ENCODE peak calls at places on chromosomes 4 and X, in seven cellular contexts. K is suprapubic skin, F is upper lobe of left lung, Y is fibroblast of lung, Q is foreskin fibroblast, T is upper lobe of right lung, D is Peyer's patch. C is an unnamed sample.

GRCh38 chr4:28772066-28772465 is 1911.4 kb downstream of the STIM2 start:
- DNase-seq in K (no peak), F (no peak), Y (peak), Q (peak), T (no peak), D (no peak), C (peak)

GRCh38 chrX:42975906-42976305 is 197.9 kb upstream of the PPP1R2C start:
- DNase-seq in K (no peak), F (no peak), Y (no peak), Q (no peak), T (no peak), D (no peak), C (no peak)

GRCh38 chr4:123699823-123700822 is 303.5 kb downstream of the SPRY1 start:
- DNase-seq in K (no peak), F (no peak), Y (peak), Q (peak), T (no peak), D (no peak), C (peak)

GRCh38 chr4:8316251-8316771 is 46.8 kb downstream of the HTRA3 start:
- DNase-seq in K (peak), F (no peak), Y (no peak), Q (no peak), T (peak), D (no peak), C (no peak)

GRCh38 chr4:54976682-54977081 is 148.7 kb downstream of the KDR start:
- DNase-seq in K (no peak), F (no peak), Y (no peak), Q (no peak), T (no peak), D (no peak), C (no peak)

GRCh38 chrX:113959912-113960626 is 623.8 kb upstream of the HTR2C start:
- DNase-seq in K (no peak), F (no peak), Y (no peak), Q (no peak), T (no peak), D (no peak), C (no peak)

GRCh38 chr4:48698029-48698901 is 81.8 kb downstream of the FRYL start:
- DNase-seq in K (peak), F (no peak), Y (peak), Q (peak), T (no peak), D (no peak), C (peak)

GRCh38 chrX:68498508-68499379 is at the start of gene YIPF6:
- DNase-seq in K (peak), F (peak), Y (peak), Q (peak), T (peak), D (peak), C (no peak)

GRCh38 chrX:71224969-71225368 is 1.9 kb downstream of the GJB1 start:
- DNase-seq in K (no peak), F (no peak), Y (no peak), Q (no peak), T (no peak), D (no peak), C (no peak)

GRCh38 chrX:111170017-111170416 is 74.0 kb downstream of the PAK3 start:
- DNase-seq in K (no peak), F (no peak), Y (peak), Q (no peak), T (no peak), D (no peak), C (no peak)

GRCh38 chr4:76539979-76540378 is 105.0 kb downstream of the SHROOM3 start:
- DNase-seq in K (no peak), F (no peak), Y (no peak), Q (no peak), T (no peak), D (no peak), C (peak)

GRCh38 chr4:58166496-58166895 is 1056.3 kb upstream of the IGFBP7 start:
- DNase-seq in K (no peak), F (no peak), Y (no peak), Q (no peak), T (no peak), D (no peak), C (no peak)

GRCh38 chr4:40255722-40256281 is 59.0 kb downstream of the RHOH start:
- DNase-seq in K (no peak), F (no peak), Y (peak), Q (peak), T (no peak), D (no peak), C (peak)

GRCh38 chr4:99885063-99885664 is 9.1 kb downstream of the LAMTOR3 start:
- DNase-seq in K (no peak), F (no peak), Y (peak), Q (no peak), T (no peak), D (no peak), C (no peak)

GRCh38 chr4:70734168-70734954 is 12.6 kb downstream of the RUFY3 start:
- DNase-seq in K (no peak), F (no peak), Y (peak), Q (peak), T (no peak), D (peak), C (no peak)

GRCh38 chr4:48651869-48652447 is 128.1 kb downstream of the FRYL start:
- DNase-seq in K (no peak), F (no peak), Y (no peak), Q (peak), T (no peak), D (no peak), C (peak)

GRCh38 chr4:186727977-186728519 is 4.4 kb upstream of the FAT1 start:
- DNase-seq in K (no peak), F (no peak), Y (peak), Q (no peak), T (no peak), D (no peak), C (no peak)

GRCh38 chr4:100842856-100843255 is 325.0 kb upstream of the EMCN start:
- DNase-seq in K (no peak), F (no peak), Y (no peak), Q (no peak), T (no peak), D (no peak), C (no peak)

GRCh38 chr4:139535852-139536234 is 20.2 kb downstream of the SETD7 start:
- DNase-seq in K (no peak), F (no peak), Y (peak), Q (no peak), T (no peak), D (no peak), C (no peak)

GRCh38 chr4:108561086-108561485 is 59.3 kb upstream of the RPL34 start:
- DNase-seq in K (no peak), F (no peak), Y (no peak), Q (no peak), T (no peak), D (no peak), C (no peak)

GRCh38 chrX:133819546-133819945 is 165.8 kb downstream of the GPC3 start:
- DNase-seq in K (no peak), F (no peak), Y (no peak), Q (no peak), T (no peak), D (no peak), C (no peak)

GRCh38 chr4:133148690-133149363 is at the start of gene PCDH10:
- DNase-seq in K (peak), F (peak), Y (peak), Q (peak), T (peak), D (no peak), C (peak)

GRCh38 chr4:32025840-32026459 is 1305.8 kb downstream of the PCDH7 start:
- DNase-seq in K (no peak), F (no peak), Y (peak), Q (peak), T (no peak), D (no peak), C (no peak)

GRCh38 chrX:39859991-39860861 is 237.5 kb downstream of the BCOR start:
- DNase-seq in K (no peak), F (no peak), Y (peak), Q (no peak), T (no peak), D (peak), C (no peak)

GRCh38 chrX:52355108-52355507 is 13.7 kb upstream of the XAGE2 start:
- DNase-seq in K (no peak), F (no peak), Y (no peak), Q (no peak), T (no peak), D (no peak), C (no peak)

GRCh38 chr4:1192493-1193205 is 20.3 kb upstream of the SPON2 start:
- DNase-seq in K (peak), F (peak), Y (no peak), Q (no peak), T (peak), D (peak), C (no peak)

GRCh38 chrX:40095588-40096394 is 2.0 kb downstream of the BCOR start:
- DNase-seq in K (no peak), F (peak), Y (no peak), Q (no peak), T (peak), D (peak), C (no peak)

GRCh38 chrX:38982370-38982769 is 181.1 kb downstream of the MID1IP1 start:
- DNase-seq in K (no peak), F (no peak), Y (no peak), Q (no peak), T (no peak), D (no peak), C (no peak)

DNA sequence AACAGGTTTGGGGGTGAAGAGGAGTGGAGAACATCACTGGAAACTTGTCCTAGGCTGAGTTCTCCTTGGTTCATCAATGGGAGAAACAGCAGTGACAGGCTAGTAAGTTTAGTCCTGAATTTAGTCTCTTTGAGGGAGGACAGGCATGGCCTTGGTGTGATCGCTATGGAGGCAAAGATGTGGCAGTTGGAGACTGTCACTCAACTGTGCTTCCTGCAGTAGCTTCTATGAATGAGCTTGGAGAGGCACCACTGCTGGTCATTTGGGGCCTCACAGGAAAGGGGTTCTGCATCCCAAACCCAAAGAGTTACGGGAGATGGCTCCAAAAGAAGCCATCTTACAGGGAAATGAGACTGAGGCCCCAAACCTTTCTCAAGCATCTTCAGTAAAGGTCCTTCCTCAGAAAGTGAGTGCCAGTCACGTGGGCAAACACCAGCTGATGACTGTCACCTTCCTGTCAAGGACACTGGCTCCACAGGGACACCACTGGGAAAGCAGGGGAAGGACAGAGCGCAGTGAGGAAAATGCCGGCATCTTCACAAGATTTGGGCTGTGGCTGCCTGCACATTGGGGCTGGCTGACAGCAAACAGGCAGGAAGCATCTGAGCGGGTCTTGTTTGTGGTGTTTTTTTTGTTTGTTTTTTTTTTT is 7.2 kb downstream of the MRFAP1 start:
- DNase-seq in K (no peak), F (no peak), Y (no peak), Q (no peak), T (no peak), D (no peak), C (no peak)
- TF ChIP-seq CTCF in K (no peak), F (no peak), Y (no peak), Q (no peak), T (no peak), D (no peak), C (no peak)

DNA sequence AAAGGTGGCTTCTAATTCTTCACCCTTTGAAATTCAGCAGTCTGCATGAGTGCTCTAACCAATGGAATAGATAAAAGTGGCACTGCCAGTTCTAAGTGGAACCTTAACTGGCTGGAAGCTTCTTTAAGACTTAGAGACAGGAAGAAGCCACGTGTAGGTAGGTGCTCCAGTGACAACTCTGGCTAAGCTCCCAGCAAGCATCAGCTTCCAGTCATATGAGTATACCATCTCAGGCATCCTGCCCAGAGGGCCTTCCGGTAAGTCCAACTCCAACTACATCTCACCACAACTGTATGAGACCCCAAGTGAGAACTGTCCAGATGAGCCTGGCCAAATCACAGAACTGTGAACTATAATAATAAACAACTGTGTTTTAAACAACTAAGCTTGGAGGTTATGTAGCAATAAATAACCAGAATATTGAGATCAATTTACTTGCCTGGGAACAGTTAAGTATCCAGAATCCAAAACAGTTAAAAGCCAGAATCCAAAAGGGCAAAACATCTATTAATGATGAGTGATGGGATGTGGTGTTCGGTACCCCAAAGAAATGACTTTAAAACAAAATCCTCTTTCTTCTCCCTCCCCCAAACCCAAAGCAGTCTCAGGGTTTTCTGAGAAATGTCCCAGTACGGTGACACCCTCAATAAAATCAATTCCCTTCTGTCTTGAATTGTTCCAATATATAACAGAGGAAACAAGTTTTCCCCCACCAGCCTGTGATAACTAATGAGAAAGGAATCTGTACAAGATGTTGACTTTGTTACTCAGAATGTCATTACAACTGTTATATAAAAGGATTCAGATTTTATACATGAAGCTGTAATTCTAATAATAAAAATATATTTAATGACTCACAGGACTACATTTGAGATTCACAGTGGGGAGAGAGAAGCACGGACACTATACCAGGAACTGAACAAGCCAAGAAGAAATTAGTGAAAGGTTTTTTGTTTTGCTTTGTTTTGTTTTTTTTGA is 4.2 kb downstream of the TSPAN5 start:
- DNase-seq in K (no peak), F (no peak), Y (peak), Q (peak), T (no peak), D (no peak), C (peak)
- H3K4me3 ChIP-seq in K (no peak), F (no peak), Y (no peak), Q (peak), T (no peak), D (no peak), C (peak)

GRCh38 chr4:143252478-143252877 is 67.8 kb downstream of the USP38 start:
- DNase-seq in K (no peak), F (no peak), Y (no peak), Q (no peak), T (no peak), D (no peak), C (no peak)

GRCh38 chr4:143256456-143256855 is 71.7 kb downstream of the USP38 start:
- DNase-seq in K (no peak), F (no peak), Y (no peak), Q (no peak), T (no peak), D (no peak), C (no peak)

GRCh38 chr4:143253156-143253555 is 68.4 kb downstream of the USP38 start:
- DNase-seq in K (no peak), F (no peak), Y (no peak), Q (no peak), T (no peak), D (no peak), C (no peak)

GRCh38 chr4:143251781-143252180 is 67.1 kb downstream of the USP38 start:
- DNase-seq in K (no peak), F (no peak), Y (peak), Q (no peak), T (no peak), D (no peak), C (no peak)

DNA sequence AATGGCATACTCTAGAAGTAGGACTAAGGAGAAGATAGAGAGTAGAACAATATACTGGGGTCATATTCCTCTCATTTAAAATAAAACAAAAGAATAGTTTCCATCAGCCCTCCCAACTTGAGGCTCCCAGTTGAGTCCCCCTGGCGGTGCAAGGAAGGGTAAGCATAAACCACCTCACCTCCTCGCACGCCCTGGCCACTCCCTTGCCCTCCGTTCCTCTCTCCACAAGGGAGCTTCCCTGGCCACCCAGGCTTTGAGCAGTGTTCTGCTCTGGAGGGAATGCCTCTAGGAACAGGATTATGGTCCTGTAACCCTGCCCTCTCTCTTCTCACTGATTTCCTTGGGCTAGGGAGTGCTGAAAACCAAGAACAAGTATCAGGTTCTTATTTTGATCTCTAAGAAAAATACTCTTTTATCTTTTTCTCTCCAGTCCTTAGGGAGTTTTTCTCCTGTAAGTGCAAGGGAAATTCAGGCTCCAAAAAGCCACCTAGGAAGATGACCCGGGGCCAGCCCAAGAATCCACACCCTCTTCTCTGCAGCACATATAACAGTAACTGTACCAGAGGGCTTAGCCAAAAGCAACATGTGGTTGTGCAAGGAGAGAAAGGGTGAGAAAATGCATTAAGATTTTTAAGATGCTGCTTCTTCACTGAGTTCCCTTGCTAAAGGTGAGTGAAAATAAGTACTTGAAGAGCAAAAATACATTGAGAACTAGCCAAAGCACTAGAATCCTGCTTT is 69.9 kb downstream of the USP38 start:
- DNase-seq in K (no peak), F (no peak), Y (no peak), Q (no peak), T (no peak), D (no peak), C (no peak)
- TF ChIP-seq CTCF in K (no peak), F (no peak), Y (no peak), Q (no peak), T (no peak), D (no peak), C (no peak)

DNA sequence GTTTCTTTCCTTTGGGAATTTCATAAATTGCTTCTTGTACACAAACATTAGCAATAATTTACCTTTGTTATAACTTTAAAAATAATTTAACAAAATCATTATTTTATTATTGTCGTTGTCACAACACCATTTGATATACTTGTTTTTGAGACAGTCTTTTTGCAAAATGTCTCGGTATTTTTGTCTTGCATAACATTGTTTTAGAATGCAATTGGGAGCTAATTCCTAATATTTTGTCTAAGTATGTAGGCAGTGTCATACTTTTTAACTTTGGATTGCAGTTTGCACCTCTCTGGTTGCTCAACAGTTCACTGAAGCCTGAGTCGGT is 340 bp upstream of the CFAP299 start:
- DNase-seq in K (no peak), F (no peak), Y (no peak), Q (no peak), T (no peak), D (no peak), C (no peak)
- H3K4me3 ChIP-seq in K (peak), F (peak), Y (peak), Q (peak), T (peak), D (peak), C (peak)

DNA sequence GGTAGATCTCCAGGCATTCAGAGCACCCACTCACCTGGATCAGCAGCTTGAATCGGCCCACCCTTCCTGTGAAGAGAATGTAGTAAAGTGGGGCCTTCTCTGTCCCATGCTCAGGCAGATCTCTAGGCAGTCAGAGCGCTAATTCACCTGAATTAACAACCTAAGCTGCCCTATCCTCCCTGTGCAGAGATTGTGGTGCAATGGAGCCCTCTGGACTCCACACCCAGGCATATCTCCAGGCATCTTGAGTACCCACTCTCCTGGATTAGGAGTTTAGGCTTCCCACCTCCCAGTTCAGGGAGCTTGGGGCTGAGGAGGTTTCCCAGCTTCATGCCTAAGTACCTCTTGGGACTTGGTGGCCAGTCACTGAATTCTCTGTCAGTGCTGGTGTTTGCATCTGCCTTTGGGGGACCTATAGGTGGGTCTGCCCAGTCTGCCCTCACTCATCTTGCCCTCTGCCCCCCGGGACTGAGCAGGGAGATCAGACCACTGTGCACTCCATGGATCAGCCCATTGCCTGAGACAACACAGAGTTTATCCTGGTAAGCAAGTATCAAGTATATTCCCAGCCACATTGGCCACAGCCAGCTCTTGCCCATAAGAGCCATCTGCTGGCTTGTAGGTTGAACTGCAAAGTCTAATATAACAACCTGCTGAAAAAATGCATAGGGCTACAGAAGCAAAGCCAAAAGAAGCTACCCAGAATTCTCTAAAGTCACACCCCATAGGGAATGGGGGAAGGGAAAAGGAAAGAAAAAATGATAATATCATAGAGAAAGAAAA is 372.9 kb downstream of the KLHL13 start:
- DNase-seq in K (no peak), F (no peak), Y (no peak), Q (no peak), T (no peak), D (no peak), C (no peak)
- TF ChIP-seq CTCF in K (no peak), F (no peak), Y (no peak), Q (no peak), T (peak), D (peak), C (peak)

GRCh38 chr4:183906486-183906735 is 1.3 kb downstream of the STOX2 start:
- DNase-seq in K (no peak), F (no peak), Y (no peak), Q (no peak), T (no peak), D (no peak), C (no peak)
- H3K4me3 ChIP-seq in K (peak), F (peak), Y (no peak), Q (no peak), T (peak), D (peak), C (no peak)

GRCh38 chrX:80648023-80648422 is 161.7 kb downstream of the BRWD3 start:
- DNase-seq in K (no peak), F (no peak), Y (peak), Q (no peak), T (no peak), D (no peak), C (no peak)
- TF ChIP-seq CTCF in K (no peak), F (no peak), Y (peak), Q (peak), T (peak), D (no peak), C (peak)

GRCh38 chrX:72238183-72238582 is 644 bp downstream of the ERCC6L start:
- DNase-seq in K (no peak), F (no peak), Y (no peak), Q (no peak), T (no peak), D (no peak), C (no peak)
- H3K4me3 ChIP-seq in K (peak), F (no peak), Y (peak), Q (peak), T (no peak), D (no peak), C (peak)

C was measured in AG09309.